ENCODE peak calls at places on chromosomes 11 and 22, in six cellular contexts. G is effector memory CD4-positive, alpha-beta T cell; B is heart right ventricle; T is lower lobe of right lung; D is iPS DF 6.9; S is uterus. F is an unnamed sample.

GRCh38 chr22:44247923-44248892 is 64.5 kb downstream of the SHISAL1 start:
- DNase-seq in B (no peak), G (no peak), T (no peak), S (no peak), D (no peak), F (no peak)

GRCh38 chr11:68810164-68810563 is 31.6 kb downstream of the CPT1A start:
- DNase-seq in S (no peak), G (no peak), T (no peak), D (no peak), B (peak; percentile 79), F (no peak)

GRCh38 chr11:74819400-74819799 is 70.8 kb downstream of the RNF169 start:
- DNase-seq in B (no peak), S (no peak), T (no peak), G (no peak), D (no peak), F (no peak)

GRCh38 chr11:6681505-6681904 is 1.6 kb downstream of the MRPL17 start:
- DNase-seq in D (no peak), T (no peak), G (no peak), B (no peak), S (no peak), F (no peak)

GRCh38 chr11:85889676-85890579 is 34.7 kb downstream of the CCDC83 start:
- DNase-seq in D (no peak), S (no peak), G (no peak), T (no peak), B (no peak), F (no peak)

GRCh38 chr11:12979928-12980689 is 29.0 kb upstream of the RASSF10 start:
- DNase-seq in B (no peak), S (no peak), D (no peak), T (no peak), G (no peak), F (no peak)

GRCh38 chr11:83970061-83970671 is 684.0 kb upstream of the CCDC90B start:
- DNase-seq in S (no peak), T (no peak), G (no peak), B (no peak), D (no peak), F (no peak)

GRCh38 chr11:69101100-69101791 is 52.5 kb downstream of the TPCN2 start:
- DNase-seq in D (peak; percentile 76), S (peak; percentile 69), T (peak; percentile 89), G (peak; percentile 48), B (peak; percentile 64), F (peak; percentile 8)

GRCh38 chr11:77580712-77581337 is 8.9 kb upstream of the AQP11 start:
- DNase-seq in S (no peak), D (no peak), B (no peak), T (no peak), G (no peak), F (no peak)

GRCh38 chr11:85685820-85686459 is at the start of gene CCDC89:
- DNase-seq in T (peak; percentile 54), D (no peak), B (peak; percentile 87), G (no peak), S (peak; percentile 83), F (peak; percentile 63)

GRCh38 chr11:5722622-5723021 is 13.6 kb upstream of the OR56B1 start:
- DNase-seq in T (no peak), D (no peak), B (no peak), G (no peak), S (no peak), F (no peak)

GRCh38 chr22:35310556-35311550 is 11.2 kb downstream of the TOM1 start:
- DNase-seq in D (no peak), B (no peak), G (no peak), S (no peak), T (no peak), F (no peak)

GRCh38 chr11:57802411-57802810 is 40.8 kb downstream of the CTNND1 start:
- DNase-seq in D (no peak), B (no peak), G (no peak), T (no peak), S (no peak), F (no peak)

GRCh38 chr11:111840143-111840542 is 31.2 kb downstream of the ALG9 start:
- DNase-seq in D (no peak), G (no peak), B (no peak), T (no peak), S (no peak), F (no peak)

GRCh38 chr11:36118084-36118483 is 171.1 kb downstream of the COMMD9 start:
- DNase-seq in D (no peak), T (no peak), S (no peak), B (no peak), G (no peak), F (no peak)

GRCh38 chr11:75615709-75616108 is 53.1 kb downstream of the MAP6 start:
- DNase-seq in G (no peak), S (no peak), B (no peak), D (no peak), T (no peak), F (peak; percentile 15)

GRCh38 chr11:92580931-92581330 is 356.3 kb downstream of the FAT3 start:
- DNase-seq in B (no peak), T (no peak), S (no peak), D (no peak), G (no peak), F (no peak)

GRCh38 chr11:71251761-71252433 is 480 bp downstream of the SHANK2 start:
- DNase-seq in T (no peak), G (no peak), B (no peak), D (no peak), S (no peak), F (no peak)

GRCh38 chr11:94185387-94186084 is 56.9 kb downstream of the PANX1 start:
- DNase-seq in G (no peak), B (no peak), S (no peak), T (no peak), D (no peak), F (no peak)

GRCh38 chr11:106925245-106925644 is 93.0 kb downstream of the GUCY1A2 start:
- DNase-seq in G (no peak), B (no peak), D (no peak), S (no peak), T (no peak), F (no peak)

GRCh38 chr11:114684636-114685035 is 6.3 kb downstream of the NXPE2 start:
- DNase-seq in G (no peak), T (no peak), B (no peak), S (no peak), D (no peak), F (no peak)

GRCh38 chr11:121132211-121132976 is 31.4 kb downstream of the TECTA start:
- DNase-seq in G (no peak), B (no peak), S (no peak), D (no peak), T (no peak), F (no peak)

GRCh38 chr11:84164722-84165121 is 878.6 kb upstream of the CCDC90B start:
- DNase-seq in D (no peak), B (no peak), T (no peak), S (no peak), G (no peak), F (no peak)

GRCh38 chr11:128365044-128365443 is 222.3 kb downstream of the ETS1 start:
- DNase-seq in T (no peak), B (no peak), D (no peak), S (no peak), G (no peak), F (no peak)

GRCh38 chr22:42805998-42806481 is 51.0 kb downstream of the ARFGAP3 start:
- DNase-seq in D (no peak), S (no peak), G (no peak), T (no peak), B (no peak), F (no peak)

GRCh38 chr11:96391698-96392307 is 2.0 kb downstream of the JRKL start:
- DNase-seq in D (no peak), S (no peak), B (no peak), G (no peak), T (no peak), F (no peak)
- H3K27ac ChIP-seq in D (no peak overlapping the region), S (no peak overlapping the region), B (no peak overlapping the region), G (no peak overlapping the region), T (no peak overlapping the region), F (no peak overlapping the region)

GRCh38 chr11:11279956-11280689 is 72.9 kb downstream of the CSNK2A3 start:
- DNase-seq in T (no peak), D (no peak), B (no peak), G (no peak), S (no peak), F (no peak)
- H3K27ac ChIP-seq in T (peak overlapping the region; percentile 36), D (no peak overlapping the region), B (no peak overlapping the region), G (no peak overlapping the region), S (no peak overlapping the region), F (no peak overlapping the region)

GRCh38 chr22:37303821-37304274 is 21.5 kb downstream of the CYTH4 start:
- DNase-seq in G (no peak), D (no peak), S (no peak), B (no peak), T (peak; percentile 66), F (peak; percentile 10)
- H3K27ac ChIP-seq in G (peak overlapping the region; percentile 96), D (no peak overlapping the region), S (no peak overlapping the region), B (peak overlapping the region; percentile 90), T (no peak overlapping the region), F (no peak overlapping the region)

GRCh38 chr22:46651316-46651715 is 31.1 kb downstream of the GRAMD4 start:
- DNase-seq in S (no peak), T (no peak), G (no peak), B (no peak), D (no peak), F (no peak)
- H3K27ac ChIP-seq in S (no peak overlapping the region), T (no peak overlapping the region), G (no peak overlapping the region), B (peak overlapping the region; percentile 86), D (no peak overlapping the region), F (no peak overlapping the region)

GRCh38 chr11:2138075-2138435 is 1.1 kb downstream of the IGF2 start:
- DNase-seq in D (no peak), G (no peak), S (no peak), B (no peak), T (peak; percentile 48), F (no peak)

GRCh38 chr11:2139691-2140337 is 625 bp upstream of the IGF2 start:
- DNase-seq in D (no peak), B (no peak), G (no peak), S (no peak), T (no peak), F (no peak)

GRCh38 chr11:2137202-2138071 is 1.8 kb downstream of the IGF2 start:
- DNase-seq in B (peak; percentile 83), S (peak; percentile 72), T (peak; percentile 52), D (no peak), G (no peak), F (no peak)

GRCh38 chr11:2139118-2139490 is at the start of gene IGF2:
- DNase-seq in B (no peak), T (no peak), D (no peak), S (no peak), G (no peak), F (no peak)

GRCh38 chr11:2138436-2139117 is 612 bp downstream of the IGF2 start:
- DNase-seq in T (no peak), D (no peak), B (no peak), S (no peak), G (no peak), F (no peak)
- H3K27ac ChIP-seq in T (no peak overlapping the region), D (no peak overlapping the region), B (no peak overlapping the region), S (peak overlapping the region; percentile 56), G (no peak overlapping the region), F (no peak overlapping the region)

DNA sequence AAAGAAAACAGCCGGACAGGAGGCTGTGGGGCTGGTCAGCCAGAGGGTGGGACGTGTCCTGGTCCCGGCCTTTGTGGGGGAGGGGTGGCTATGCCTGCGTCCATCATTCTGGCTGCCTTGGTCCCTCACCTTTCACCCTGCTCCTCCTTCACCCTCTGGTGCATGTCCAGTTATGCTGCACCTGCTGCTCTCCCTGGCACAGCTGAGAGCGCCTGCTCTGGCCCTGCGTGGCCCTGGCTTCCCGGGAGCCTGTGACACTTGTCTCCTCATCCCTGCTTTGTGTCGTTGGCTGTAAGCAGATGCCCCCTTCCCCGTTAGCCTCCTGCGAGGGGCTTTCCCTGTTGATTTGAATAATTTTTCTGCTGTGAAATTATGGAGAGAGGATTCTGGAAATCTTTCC is 16.6 kb downstream of the PHRF1 start:
- DNase-seq in G (no peak), D (no peak), S (no peak), B (no peak), T (no peak), F (no peak)
- H3K27ac ChIP-seq in G (no peak overlapping the region), D (no peak overlapping the region), S (no peak overlapping the region), B (no peak overlapping the region), T (no peak overlapping the region), F (no peak overlapping the region)

F was measured in caudate nucleus.